ENCODE peak calls at places on chromosomes 4 and X, in ten cellular contexts. One of them, this sample, is unnamed.

GRCh38 chrX:154013614-154014360 is 5.9 kb downstream of the IRAK1 start:
- DNase-seq in fibroblast of pulmonary artery: peak
- DNase-seq in ELR: peak
- DNase-seq in CD8-positive, alpha-beta T cell: peak
- DNase-seq in body of pancreas: no peak
- DNase-seq in HT1080: peak
- DNase-seq in nucleus accumbens: no peak
- DNase-seq in endothelial cell: peak
- DNase-seq in CD4-positive, alpha-beta T cell: peak
- DNase-seq in iPS-NIHi11: peak
- DNase-seq in this sample: no peak

GRCh38 chr4:183118585-183118984 is 19.5 kb downstream of the WWC2 start:
- DNase-seq in fibroblast of pulmonary artery: peak
- DNase-seq in ELR: peak
- DNase-seq in CD8-positive, alpha-beta T cell: no peak
- DNase-seq in body of pancreas: peak
- DNase-seq in HT1080: peak
- DNase-seq in nucleus accumbens: no peak
- DNase-seq in endothelial cell: no peak
- DNase-seq in CD4-positive, alpha-beta T cell: no peak
- DNase-seq in iPS-NIHi11: peak
- DNase-seq in this sample: peak

GRCh38 chr4:176156656-176157055 is 38.7 kb downstream of the SPATA4 start:
- DNase-seq in fibroblast of pulmonary artery: peak
- DNase-seq in ELR: peak
- DNase-seq in CD8-positive, alpha-beta T cell: no peak
- DNase-seq in body of pancreas: no peak
- DNase-seq in HT1080: peak
- DNase-seq in nucleus accumbens: no peak
- DNase-seq in endothelial cell: no peak
- DNase-seq in CD4-positive, alpha-beta T cell: no peak
- DNase-seq in iPS-NIHi11: no peak
- DNase-seq in this sample: no peak

GRCh38 chrX:130108647-130109428 is 1.5 kb downstream of the ELF4 start:
- DNase-seq in fibroblast of pulmonary artery: no peak
- DNase-seq in ELR: peak
- DNase-seq in CD8-positive, alpha-beta T cell: peak
- DNase-seq in body of pancreas: no peak
- DNase-seq in HT1080: peak
- DNase-seq in nucleus accumbens: no peak
- DNase-seq in endothelial cell: no peak
- DNase-seq in CD4-positive, alpha-beta T cell: no peak
- DNase-seq in iPS-NIHi11: no peak
- DNase-seq in this sample: peak

GRCh38 chr4:173937871-173938270 is 345.6 kb downstream of the FBXO8 start:
- DNase-seq in fibroblast of pulmonary artery: no peak
- DNase-seq in ELR: no peak
- DNase-seq in CD8-positive, alpha-beta T cell: no peak
- DNase-seq in body of pancreas: no peak
- DNase-seq in HT1080: no peak
- DNase-seq in nucleus accumbens: no peak
- DNase-seq in endothelial cell: no peak
- DNase-seq in CD4-positive, alpha-beta T cell: no peak
- DNase-seq in iPS-NIHi11: no peak
- DNase-seq in this sample: no peak

GRCh38 chr4:163166041-163166579 is 580 bp downstream of the NAF1 start:
- DNase-seq in fibroblast of pulmonary artery: peak
- DNase-seq in ELR: peak
- DNase-seq in CD8-positive, alpha-beta T cell: peak
- DNase-seq in body of pancreas: peak
- DNase-seq in HT1080: peak
- DNase-seq in nucleus accumbens: peak
- DNase-seq in endothelial cell: peak
- DNase-seq in CD4-positive, alpha-beta T cell: peak
- DNase-seq in iPS-NIHi11: peak
- DNase-seq in this sample: peak

GRCh38 chr4:176383273-176384077 is 63.7 kb downstream of the SPCS3 start:
- DNase-seq in fibroblast of pulmonary artery: peak
- DNase-seq in ELR: peak
- DNase-seq in CD8-positive, alpha-beta T cell: no peak
- DNase-seq in body of pancreas: no peak
- DNase-seq in HT1080: peak
- DNase-seq in nucleus accumbens: no peak
- DNase-seq in endothelial cell: no peak
- DNase-seq in CD4-positive, alpha-beta T cell: no peak
- DNase-seq in iPS-NIHi11: no peak
- DNase-seq in this sample: peak

GRCh38 chr4:101835121-101835904 is 44.8 kb downstream of the BANK1 start:
- DNase-seq in fibroblast of pulmonary artery: peak
- DNase-seq in ELR: peak
- DNase-seq in CD8-positive, alpha-beta T cell: no peak
- DNase-seq in body of pancreas: peak
- DNase-seq in HT1080: peak
- DNase-seq in nucleus accumbens: peak
- DNase-seq in endothelial cell: no peak
- DNase-seq in CD4-positive, alpha-beta T cell: no peak
- DNase-seq in iPS-NIHi11: peak
- DNase-seq in this sample: peak

GRCh38 chrX:140821280-140821679 is 111.7 kb downstream of the LINC00632 start:
- DNase-seq in fibroblast of pulmonary artery: no peak
- DNase-seq in ELR: no peak
- DNase-seq in CD8-positive, alpha-beta T cell: no peak
- DNase-seq in body of pancreas: no peak
- DNase-seq in HT1080: no peak
- DNase-seq in nucleus accumbens: no peak
- DNase-seq in endothelial cell: no peak
- DNase-seq in CD4-positive, alpha-beta T cell: no peak
- DNase-seq in iPS-NIHi11: no peak
- DNase-seq in this sample: no peak

GRCh38 chr4:99087887-99088484 is 602 bp downstream of the ADH5 start:
- DNase-seq in fibroblast of pulmonary artery: peak
- DNase-seq in ELR: peak
- DNase-seq in CD8-positive, alpha-beta T cell: no peak
- DNase-seq in body of pancreas: peak
- DNase-seq in HT1080: peak
- DNase-seq in nucleus accumbens: peak
- DNase-seq in endothelial cell: no peak
- DNase-seq in CD4-positive, alpha-beta T cell: no peak
- DNase-seq in iPS-NIHi11: peak
- DNase-seq in this sample: peak

GRCh38 chrX:14616301-14616700 is 87.0 kb downstream of the GLRA2 start:
- DNase-seq in fibroblast of pulmonary artery: peak
- DNase-seq in ELR: no peak
- DNase-seq in CD8-positive, alpha-beta T cell: no peak
- DNase-seq in body of pancreas: no peak
- DNase-seq in HT1080: no peak
- DNase-seq in nucleus accumbens: no peak
- DNase-seq in endothelial cell: no peak
- DNase-seq in CD4-positive, alpha-beta T cell: no peak
- DNase-seq in iPS-NIHi11: no peak
- DNase-seq in this sample: no peak

GRCh38 chrX:9352683-9353430 is 112.0 kb upstream of the TBL1X start:
- DNase-seq in fibroblast of pulmonary artery: peak
- DNase-seq in ELR: peak
- DNase-seq in CD8-positive, alpha-beta T cell: peak
- DNase-seq in body of pancreas: peak
- DNase-seq in HT1080: peak
- DNase-seq in nucleus accumbens: no peak
- DNase-seq in endothelial cell: no peak
- DNase-seq in CD4-positive, alpha-beta T cell: no peak
- DNase-seq in iPS-NIHi11: no peak
- DNase-seq in this sample: no peak

GRCh38 chrX:48971325-48972213 is at the start of gene KCND1:
- DNase-seq in fibroblast of pulmonary artery: peak
- DNase-seq in ELR: peak
- DNase-seq in CD8-positive, alpha-beta T cell: no peak
- DNase-seq in body of pancreas: peak
- DNase-seq in HT1080: peak
- DNase-seq in nucleus accumbens: peak
- DNase-seq in endothelial cell: peak
- DNase-seq in CD4-positive, alpha-beta T cell: no peak
- DNase-seq in iPS-NIHi11: peak
- DNase-seq in this sample: no peak

GRCh38 chrX:102067966-102068723 is 57.3 kb upstream of the TCEAL2 start:
- DNase-seq in fibroblast of pulmonary artery: peak
- DNase-seq in ELR: peak
- DNase-seq in CD8-positive, alpha-beta T cell: no peak
- DNase-seq in body of pancreas: peak
- DNase-seq in HT1080: no peak
- DNase-seq in nucleus accumbens: no peak
- DNase-seq in endothelial cell: peak
- DNase-seq in CD4-positive, alpha-beta T cell: no peak
- DNase-seq in iPS-NIHi11: no peak
- DNase-seq in this sample: peak

GRCh38 chr4:70734168-70734954 is 12.6 kb downstream of the RUFY3 start:
- DNase-seq in fibroblast of pulmonary artery: peak
- DNase-seq in ELR: peak
- DNase-seq in CD8-positive, alpha-beta T cell: peak
- DNase-seq in body of pancreas: peak
- DNase-seq in HT1080: peak
- DNase-seq in nucleus accumbens: no peak
- DNase-seq in endothelial cell: no peak
- DNase-seq in CD4-positive, alpha-beta T cell: no peak
- DNase-seq in iPS-NIHi11: peak
- DNase-seq in this sample: peak

GRCh38 chrX:3711331-3711917 is 2.0 kb downstream of the PRKX start:
- DNase-seq in fibroblast of pulmonary artery: no peak
- DNase-seq in ELR: peak
- DNase-seq in CD8-positive, alpha-beta T cell: no peak
- DNase-seq in body of pancreas: no peak
- DNase-seq in HT1080: no peak
- DNase-seq in nucleus accumbens: no peak
- DNase-seq in endothelial cell: no peak
- DNase-seq in CD4-positive, alpha-beta T cell: no peak
- DNase-seq in iPS-NIHi11: no peak
- DNase-seq in this sample: no peak

GRCh38 chrX:13487731-13488505 is 81.5 kb upstream of the EGFL6 start:
- DNase-seq in fibroblast of pulmonary artery: peak
- DNase-seq in ELR: peak
- DNase-seq in CD8-positive, alpha-beta T cell: peak
- DNase-seq in body of pancreas: peak
- DNase-seq in HT1080: peak
- DNase-seq in nucleus accumbens: no peak
- DNase-seq in endothelial cell: peak
- DNase-seq in CD4-positive, alpha-beta T cell: peak
- DNase-seq in iPS-NIHi11: peak
- DNase-seq in this sample: peak

GRCh38 chrX:120839506-120839905 is 36.2 kb downstream of the CT47B1 start:
- DNase-seq in fibroblast of pulmonary artery: peak
- DNase-seq in ELR: peak
- DNase-seq in CD8-positive, alpha-beta T cell: no peak
- DNase-seq in body of pancreas: no peak
- DNase-seq in HT1080: peak
- DNase-seq in nucleus accumbens: no peak
- DNase-seq in endothelial cell: no peak
- DNase-seq in CD4-positive, alpha-beta T cell: no peak
- DNase-seq in iPS-NIHi11: no peak
- DNase-seq in this sample: peak

GRCh38 chrX:120604359-120604782 is 470 bp downstream of the MCTS1 start:
- DNase-seq in fibroblast of pulmonary artery: peak
- DNase-seq in ELR: peak
- DNase-seq in CD8-positive, alpha-beta T cell: peak
- DNase-seq in body of pancreas: peak
- DNase-seq in HT1080: peak
- DNase-seq in nucleus accumbens: no peak
- DNase-seq in endothelial cell: no peak
- DNase-seq in CD4-positive, alpha-beta T cell: peak
- DNase-seq in iPS-NIHi11: peak
- DNase-seq in this sample: peak

GRCh38 chrX:118226060-118226428 is 109.4 kb upstream of the KLHL13 start:
- DNase-seq in fibroblast of pulmonary artery: peak
- DNase-seq in ELR: peak
- DNase-seq in CD8-positive, alpha-beta T cell: no peak
- DNase-seq in body of pancreas: no peak
- DNase-seq in HT1080: no peak
- DNase-seq in nucleus accumbens: no peak
- DNase-seq in endothelial cell: no peak
- DNase-seq in CD4-positive, alpha-beta T cell: no peak
- DNase-seq in iPS-NIHi11: peak
- DNase-seq in this sample: no peak

GRCh38 chr4:60805500-60806313 is 394.4 kb upstream of the ADGRL3 start:
- DNase-seq in fibroblast of pulmonary artery: peak
- DNase-seq in ELR: peak
- DNase-seq in CD8-positive, alpha-beta T cell: no peak
- DNase-seq in body of pancreas: no peak
- DNase-seq in HT1080: peak
- DNase-seq in nucleus accumbens: no peak
- DNase-seq in endothelial cell: peak
- DNase-seq in CD4-positive, alpha-beta T cell: no peak
- DNase-seq in iPS-NIHi11: peak
- DNase-seq in this sample: peak

GRCh38 chr4:5753766-5754528 is 42.9 kb downstream of the EVC start:
- DNase-seq in fibroblast of pulmonary artery: peak
- DNase-seq in ELR: peak
- DNase-seq in CD8-positive, alpha-beta T cell: no peak
- DNase-seq in body of pancreas: no peak
- DNase-seq in HT1080: peak
- DNase-seq in nucleus accumbens: no peak
- DNase-seq in endothelial cell: no peak
- DNase-seq in CD4-positive, alpha-beta T cell: no peak
- DNase-seq in iPS-NIHi11: peak
- DNase-seq in this sample: peak

GRCh38 chr4:76801621-76802545 is 96.1 kb downstream of the SOWAHB start:
- DNase-seq in fibroblast of pulmonary artery: no peak
- DNase-seq in ELR: no peak
- DNase-seq in CD8-positive, alpha-beta T cell: no peak
- DNase-seq in body of pancreas: no peak
- DNase-seq in HT1080: no peak
- DNase-seq in nucleus accumbens: no peak
- DNase-seq in endothelial cell: peak
- DNase-seq in CD4-positive, alpha-beta T cell: no peak
- DNase-seq in iPS-NIHi11: no peak
- DNase-seq in this sample: no peak

GRCh38 chr4:88077911-88078310 is 70.5 kb downstream of the PKD2 start:
- DNase-seq in fibroblast of pulmonary artery: no peak
- DNase-seq in ELR: no peak
- DNase-seq in CD8-positive, alpha-beta T cell: no peak
- DNase-seq in body of pancreas: no peak
- DNase-seq in HT1080: no peak
- DNase-seq in nucleus accumbens: no peak
- DNase-seq in endothelial cell: no peak
- DNase-seq in CD4-positive, alpha-beta T cell: no peak
- DNase-seq in iPS-NIHi11: no peak
- DNase-seq in this sample: no peak

GRCh38 chr4:3829211-3829953 is 63.2 kb downstream of the ADRA2C start:
- DNase-seq in fibroblast of pulmonary artery: no peak
- DNase-seq in ELR: no peak
- DNase-seq in CD8-positive, alpha-beta T cell: no peak
- DNase-seq in body of pancreas: no peak
- DNase-seq in HT1080: no peak
- DNase-seq in nucleus accumbens: no peak
- DNase-seq in endothelial cell: no peak
- DNase-seq in CD4-positive, alpha-beta T cell: no peak
- DNase-seq in iPS-NIHi11: no peak
- DNase-seq in this sample: no peak

GRCh38 chr4:108601517-108601916 is 18.9 kb upstream of the RPL34 start:
- DNase-seq in fibroblast of pulmonary artery: no peak
- DNase-seq in ELR: no peak
- DNase-seq in CD8-positive, alpha-beta T cell: no peak
- DNase-seq in body of pancreas: no peak
- DNase-seq in HT1080: peak
- DNase-seq in nucleus accumbens: no peak
- DNase-seq in endothelial cell: no peak
- DNase-seq in CD4-positive, alpha-beta T cell: peak
- DNase-seq in iPS-NIHi11: no peak
- DNase-seq in this sample: peak

GRCh38 chr4:141540643-141541042 is 95.7 kb upstream of the IL15 start:
- DNase-seq in fibroblast of pulmonary artery: peak
- DNase-seq in ELR: no peak
- DNase-seq in CD8-positive, alpha-beta T cell: no peak
- DNase-seq in body of pancreas: no peak
- DNase-seq in HT1080: peak
- DNase-seq in nucleus accumbens: no peak
- DNase-seq in endothelial cell: no peak
- DNase-seq in CD4-positive, alpha-beta T cell: no peak
- DNase-seq in iPS-NIHi11: no peak
- DNase-seq in this sample: no peak

GRCh38 chrX:112967341-112967740 is 126.7 kb upstream of the AMOT start:
- DNase-seq in fibroblast of pulmonary artery: peak
- DNase-seq in ELR: no peak
- DNase-seq in CD8-positive, alpha-beta T cell: no peak
- DNase-seq in body of pancreas: no peak
- DNase-seq in HT1080: peak
- DNase-seq in nucleus accumbens: no peak
- DNase-seq in endothelial cell: no peak
- DNase-seq in CD4-positive, alpha-beta T cell: no peak
- DNase-seq in iPS-NIHi11: no peak
- DNase-seq in this sample: peak